ENCODE peak calls at places on chromosomes 12 and 14, in eight cellular contexts. One of them, this sample, is unnamed.

GRCh38 chr12:50220357-50221061 is 53.3 kb upstream of the CERS5 start:
- DNase-seq in tibial nerve: peak
- DNase-seq in astrocyte of the cerebellum: no peak
- DNase-seq in suprapubic skin: no peak
- DNase-seq in CD8-positive, alpha-beta T cell: no peak
- DNase-seq in fibroblast of lung: peak
- DNase-seq in AG04450: no peak
- DNase-seq in tibial artery: no peak
- DNase-seq in this sample: no peak

GRCh38 chr12:49332891-49333371 is 4.1 kb downstream of the C1QL4 start:
- DNase-seq in astrocyte of the cerebellum: no peak
- DNase-seq in AG04450: no peak
- DNase-seq in tibial nerve: no peak
- DNase-seq in fibroblast of lung: no peak
- DNase-seq in suprapubic skin: peak
- DNase-seq in CD8-positive, alpha-beta T cell: no peak
- DNase-seq in tibial artery: no peak
- DNase-seq in this sample: no peak

GRCh38 chr12:117091758-117092510 is 7.3 kb downstream of the TESC start:
- DNase-seq in AG04450: no peak
- DNase-seq in tibial nerve: no peak
- DNase-seq in tibial artery: no peak
- DNase-seq in fibroblast of lung: no peak
- DNase-seq in suprapubic skin: no peak
- DNase-seq in astrocyte of the cerebellum: no peak
- DNase-seq in CD8-positive, alpha-beta T cell: no peak
- DNase-seq in this sample: no peak

GRCh38 chr14:64113279-64113678 is 180.9 kb downstream of the ESR2 start:
- DNase-seq in AG04450: no peak
- DNase-seq in CD8-positive, alpha-beta T cell: no peak
- DNase-seq in tibial nerve: no peak
- DNase-seq in astrocyte of the cerebellum: no peak
- DNase-seq in suprapubic skin: no peak
- DNase-seq in tibial artery: peak
- DNase-seq in fibroblast of lung: no peak
- DNase-seq in this sample: peak

GRCh38 chr12:81128930-81129554 is 51.2 kb downstream of the ACSS3 start:
- DNase-seq in tibial nerve: no peak
- DNase-seq in tibial artery: no peak
- DNase-seq in astrocyte of the cerebellum: peak
- DNase-seq in fibroblast of lung: peak
- DNase-seq in CD8-positive, alpha-beta T cell: no peak
- DNase-seq in AG04450: peak
- DNase-seq in suprapubic skin: no peak
- DNase-seq in this sample: peak

GRCh38 chr12:94618995-94619695 is 31.2 kb downstream of the TMCC3 start:
- DNase-seq in fibroblast of lung: peak
- DNase-seq in CD8-positive, alpha-beta T cell: no peak
- DNase-seq in suprapubic skin: no peak
- DNase-seq in tibial artery: no peak
- DNase-seq in tibial nerve: no peak
- DNase-seq in astrocyte of the cerebellum: no peak
- DNase-seq in AG04450: peak
- DNase-seq in this sample: no peak

GRCh38 chr12:12172106-12172511 is 94.7 kb downstream of the LRP6 start:
- DNase-seq in tibial nerve: no peak
- DNase-seq in suprapubic skin: no peak
- DNase-seq in tibial artery: no peak
- DNase-seq in fibroblast of lung: peak
- DNase-seq in astrocyte of the cerebellum: peak
- DNase-seq in AG04450: no peak
- DNase-seq in CD8-positive, alpha-beta T cell: no peak
- DNase-seq in this sample: peak

GRCh38 chr14:31937730-31938346 is 139.3 kb upstream of the ARHGAP5 start:
- DNase-seq in astrocyte of the cerebellum: no peak
- DNase-seq in tibial nerve: peak
- DNase-seq in suprapubic skin: no peak
- DNase-seq in tibial artery: no peak
- DNase-seq in fibroblast of lung: peak
- DNase-seq in CD8-positive, alpha-beta T cell: no peak
- DNase-seq in AG04450: no peak
- DNase-seq in this sample: peak

GRCh38 chr12:90858261-90858660 is 96.7 kb downstream of the CCER1 start:
- DNase-seq in suprapubic skin: no peak
- DNase-seq in CD8-positive, alpha-beta T cell: no peak
- DNase-seq in tibial nerve: no peak
- DNase-seq in fibroblast of lung: peak
- DNase-seq in astrocyte of the cerebellum: no peak
- DNase-seq in tibial artery: no peak
- DNase-seq in AG04450: no peak
- DNase-seq in this sample: no peak

GRCh38 chr14:24013654-24014514 is 25.2 kb downstream of the DHRS4L2 start:
- DNase-seq in suprapubic skin: no peak
- DNase-seq in tibial artery: no peak
- DNase-seq in fibroblast of lung: peak
- DNase-seq in tibial nerve: peak
- DNase-seq in astrocyte of the cerebellum: peak
- DNase-seq in AG04450: peak
- DNase-seq in CD8-positive, alpha-beta T cell: peak
- DNase-seq in this sample: peak

GRCh38 chr12:105822131-105823103 is 316.3 kb downstream of the NUAK1 start:
- DNase-seq in tibial artery: no peak
- DNase-seq in fibroblast of lung: peak
- DNase-seq in AG04450: no peak
- DNase-seq in tibial nerve: no peak
- DNase-seq in CD8-positive, alpha-beta T cell: no peak
- DNase-seq in suprapubic skin: no peak
- DNase-seq in astrocyte of the cerebellum: peak
- DNase-seq in this sample: no peak

GRCh38 chr12:52032431-52032796 is 18.8 kb upstream of the NR4A1 start:
- DNase-seq in astrocyte of the cerebellum: peak
- DNase-seq in tibial nerve: peak
- DNase-seq in fibroblast of lung: peak
- DNase-seq in CD8-positive, alpha-beta T cell: no peak
- DNase-seq in tibial artery: peak
- DNase-seq in AG04450: no peak
- DNase-seq in suprapubic skin: peak
- DNase-seq in this sample: no peak

GRCh38 chr14:52338282-52338681 is 24.2 kb downstream of the PTGER2 start:
- DNase-seq in AG04450: no peak
- DNase-seq in astrocyte of the cerebellum: no peak
- DNase-seq in CD8-positive, alpha-beta T cell: no peak
- DNase-seq in suprapubic skin: no peak
- DNase-seq in fibroblast of lung: peak
- DNase-seq in tibial nerve: no peak
- DNase-seq in tibial artery: no peak
- DNase-seq in this sample: no peak

GRCh38 chr12:124399622-124400021 is 104.7 kb downstream of the RFLNA start:
- DNase-seq in AG04450: no peak
- DNase-seq in tibial artery: no peak
- DNase-seq in astrocyte of the cerebellum: no peak
- DNase-seq in CD8-positive, alpha-beta T cell: peak
- DNase-seq in fibroblast of lung: no peak
- DNase-seq in suprapubic skin: no peak
- DNase-seq in tibial nerve: no peak
- DNase-seq in this sample: no peak

GRCh38 chr14:55535521-55536207 is 44.3 kb upstream of the KTN1 start:
- DNase-seq in tibial artery: no peak
- DNase-seq in tibial nerve: no peak
- DNase-seq in astrocyte of the cerebellum: no peak
- DNase-seq in suprapubic skin: no peak
- DNase-seq in CD8-positive, alpha-beta T cell: no peak
- DNase-seq in fibroblast of lung: peak
- DNase-seq in AG04450: no peak
- DNase-seq in this sample: no peak

GRCh38 chr14:32354716-32355115 is 25.6 kb downstream of the AKAP6 start:
- DNase-seq in tibial nerve: no peak
- DNase-seq in suprapubic skin: no peak
- DNase-seq in tibial artery: no peak
- DNase-seq in fibroblast of lung: no peak
- DNase-seq in AG04450: no peak
- DNase-seq in astrocyte of the cerebellum: no peak
- DNase-seq in CD8-positive, alpha-beta T cell: no peak
- DNase-seq in this sample: no peak

GRCh38 chr14:87990687-87991086 is 2.3 kb downstream of the GALC start:
- DNase-seq in fibroblast of lung: no peak
- DNase-seq in tibial nerve: no peak
- DNase-seq in tibial artery: no peak
- DNase-seq in AG04450: no peak
- DNase-seq in astrocyte of the cerebellum: no peak
- DNase-seq in suprapubic skin: no peak
- DNase-seq in CD8-positive, alpha-beta T cell: no peak
- DNase-seq in this sample: no peak

GRCh38 chr12:77625441-77625840 is 205.3 kb upstream of the NAV3 start:
- DNase-seq in suprapubic skin: no peak
- DNase-seq in tibial artery: no peak
- DNase-seq in AG04450: peak
- DNase-seq in CD8-positive, alpha-beta T cell: no peak
- DNase-seq in astrocyte of the cerebellum: peak
- DNase-seq in fibroblast of lung: peak
- DNase-seq in tibial nerve: no peak
- DNase-seq in this sample: no peak

GRCh38 chr14:50964683-50965390 is 20.6 kb upstream of the PYGL start:
- DNase-seq in tibial nerve: peak
- DNase-seq in CD8-positive, alpha-beta T cell: no peak
- DNase-seq in suprapubic skin: no peak
- DNase-seq in fibroblast of lung: peak
- DNase-seq in tibial artery: peak
- DNase-seq in AG04450: peak
- DNase-seq in astrocyte of the cerebellum: peak
- DNase-seq in this sample: no peak

GRCh38 chr12:10405294-10405693 is 4.3 kb downstream of the KLRC4 start:
- DNase-seq in tibial artery: no peak
- DNase-seq in AG04450: no peak
- DNase-seq in CD8-positive, alpha-beta T cell: no peak
- DNase-seq in suprapubic skin: no peak
- DNase-seq in fibroblast of lung: no peak
- DNase-seq in tibial nerve: no peak
- DNase-seq in astrocyte of the cerebellum: no peak
- DNase-seq in this sample: no peak

GRCh38 chr12:92143280-92143679 is 2.4 kb downstream of the BTG1 start:
- DNase-seq in tibial artery: no peak
- DNase-seq in suprapubic skin: no peak
- DNase-seq in CD8-positive, alpha-beta T cell: no peak
- DNase-seq in AG04450: no peak
- DNase-seq in astrocyte of the cerebellum: no peak
- DNase-seq in tibial nerve: no peak
- DNase-seq in fibroblast of lung: no peak
- DNase-seq in this sample: no peak
- H3K4me3 ChIP-seq in tibial artery: peak
- H3K4me3 ChIP-seq in suprapubic skin: peak
- H3K4me3 ChIP-seq in CD8-positive, alpha-beta T cell: peak
- H3K4me3 ChIP-seq in AG04450: peak
- H3K4me3 ChIP-seq in astrocyte of the cerebellum: peak
- H3K4me3 ChIP-seq in tibial nerve: peak
- H3K4me3 ChIP-seq in fibroblast of lung: peak
- H3K4me3 ChIP-seq in this sample: no peak

GRCh38 chr14:93969082-93969828 is 7.1 kb downstream of the ASB2 start:
- DNase-seq in fibroblast of lung: no peak
- DNase-seq in suprapubic skin: no peak
- DNase-seq in CD8-positive, alpha-beta T cell: no peak
- DNase-seq in astrocyte of the cerebellum: no peak
- DNase-seq in AG04450: no peak
- DNase-seq in tibial nerve: no peak
- DNase-seq in tibial artery: peak
- DNase-seq in this sample: no peak

GRCh38 chr14:93971635-93972027 is 4.7 kb downstream of the ASB2 start:
- DNase-seq in CD8-positive, alpha-beta T cell: no peak
- DNase-seq in astrocyte of the cerebellum: no peak
- DNase-seq in AG04450: no peak
- DNase-seq in tibial nerve: no peak
- DNase-seq in suprapubic skin: no peak
- DNase-seq in fibroblast of lung: no peak
- DNase-seq in tibial artery: no peak
- DNase-seq in this sample: no peak

GRCh38 chr14:93972618-93973205 is 3.7 kb downstream of the ASB2 start:
- DNase-seq in suprapubic skin: no peak
- DNase-seq in tibial artery: no peak
- DNase-seq in fibroblast of lung: no peak
- DNase-seq in tibial nerve: no peak
- DNase-seq in astrocyte of the cerebellum: no peak
- DNase-seq in CD8-positive, alpha-beta T cell: no peak
- DNase-seq in AG04450: no peak
- DNase-seq in this sample: no peak

GRCh38 chr14:93970967-93971634 is 5.3 kb downstream of the ASB2 start:
- DNase-seq in fibroblast of lung: no peak
- DNase-seq in AG04450: no peak
- DNase-seq in tibial nerve: no peak
- DNase-seq in CD8-positive, alpha-beta T cell: peak
- DNase-seq in suprapubic skin: no peak
- DNase-seq in tibial artery: no peak
- DNase-seq in astrocyte of the cerebellum: no peak
- DNase-seq in this sample: no peak

GRCh38 chr14:93970589-93970966 is 5.8 kb downstream of the ASB2 start:
- DNase-seq in tibial artery: no peak
- DNase-seq in astrocyte of the cerebellum: no peak
- DNase-seq in fibroblast of lung: no peak
- DNase-seq in CD8-positive, alpha-beta T cell: peak
- DNase-seq in AG04450: no peak
- DNase-seq in suprapubic skin: no peak
- DNase-seq in tibial nerve: no peak
- DNase-seq in this sample: no peak
- H3K4me3 ChIP-seq in tibial artery: peak
- H3K4me3 ChIP-seq in astrocyte of the cerebellum: no peak
- H3K4me3 ChIP-seq in fibroblast of lung: peak
- H3K4me3 ChIP-seq in CD8-positive, alpha-beta T cell: peak
- H3K4me3 ChIP-seq in AG04450: no peak
- H3K4me3 ChIP-seq in suprapubic skin: peak
- H3K4me3 ChIP-seq in tibial nerve: no peak
- H3K4me3 ChIP-seq in this sample: no peak

GRCh38 chr12:127386723-127387122 is 880.2 kb upstream of the TMEM132C start:
- DNase-seq in AG04450: no peak
- DNase-seq in tibial artery: no peak
- DNase-seq in fibroblast of lung: no peak
- DNase-seq in suprapubic skin: no peak
- DNase-seq in astrocyte of the cerebellum: no peak
- DNase-seq in tibial nerve: no peak
- DNase-seq in CD8-positive, alpha-beta T cell: no peak
- DNase-seq in this sample: no peak

GRCh38 chr12:127383281-127383680 is 883.7 kb upstream of the TMEM132C start:
- DNase-seq in AG04450: no peak
- DNase-seq in tibial artery: no peak
- DNase-seq in CD8-positive, alpha-beta T cell: no peak
- DNase-seq in suprapubic skin: no peak
- DNase-seq in astrocyte of the cerebellum: no peak
- DNase-seq in fibroblast of lung: peak
- DNase-seq in tibial nerve: no peak
- DNase-seq in this sample: peak

GRCh38 chr12:127381681-127382080 is 885.3 kb upstream of the TMEM132C start:
- DNase-seq in astrocyte of the cerebellum: no peak
- DNase-seq in suprapubic skin: no peak
- DNase-seq in tibial artery: no peak
- DNase-seq in CD8-positive, alpha-beta T cell: no peak
- DNase-seq in tibial nerve: no peak
- DNase-seq in AG04450: no peak
- DNase-seq in fibroblast of lung: peak
- DNase-seq in this sample: no peak

GRCh38 chr12:127381043-127381668 is 885.8 kb upstream of the TMEM132C start:
- DNase-seq in tibial artery: no peak
- DNase-seq in CD8-positive, alpha-beta T cell: peak
- DNase-seq in tibial nerve: no peak
- DNase-seq in fibroblast of lung: peak
- DNase-seq in astrocyte of the cerebellum: no peak
- DNase-seq in AG04450: no peak
- DNase-seq in suprapubic skin: no peak
- DNase-seq in this sample: peak
- H3K4me3 ChIP-seq in tibial artery: no peak
- H3K4me3 ChIP-seq in CD8-positive, alpha-beta T cell: no peak
- H3K4me3 ChIP-seq in tibial nerve: peak
- H3K4me3 ChIP-seq in fibroblast of lung: peak
- H3K4me3 ChIP-seq in astrocyte of the cerebellum: peak
- H3K4me3 ChIP-seq in AG04450: peak
- H3K4me3 ChIP-seq in suprapubic skin: peak
- H3K4me3 ChIP-seq in this sample: no peak

GRCh38 chr12:78865297-78865955 is 852 bp downstream of the SYT1 start:
- DNase-seq in CD8-positive, alpha-beta T cell: no peak
- DNase-seq in suprapubic skin: no peak
- DNase-seq in tibial artery: no peak
- DNase-seq in fibroblast of lung: peak
- DNase-seq in astrocyte of the cerebellum: no peak
- DNase-seq in tibial nerve: no peak
- DNase-seq in AG04450: no peak
- DNase-seq in this sample: no peak
- H3K4me3 ChIP-seq in CD8-positive, alpha-beta T cell: no peak
- H3K4me3 ChIP-seq in suprapubic skin: peak
- H3K4me3 ChIP-seq in tibial artery: no peak
- H3K4me3 ChIP-seq in fibroblast of lung: peak
- H3K4me3 ChIP-seq in astrocyte of the cerebellum: peak
- H3K4me3 ChIP-seq in tibial nerve: peak
- H3K4me3 ChIP-seq in AG04450: peak
- H3K4me3 ChIP-seq in this sample: no peak

This sample was measured in Jurkat, Clone E6-1.